ENCODE peak calls at places on chromosome 11, in ten cellular contexts. P is thyroid gland, I is endothelial cell of umbilical vein, E is tibial nerve, B is uterus, Y is HCT116, C is GM12891, A is stomach, D is transverse colon, W is adrenal gland. L is an unnamed sample.

GRCh38 chr11:118320515-118320914 is 16.0 kb downstream of the CD3E start:
- DNase-seq in P (no peak), I (no peak), E (no peak), B (no peak), Y (no peak), C (no peak), A (no peak), D (no peak), W (no peak), L (no peak)

GRCh38 chr11:4466168-4466891 is 16.1 kb upstream of the OR52K1 start:
- DNase-seq in P (no peak), I (no peak), E (no peak), B (no peak), Y (no peak), C (no peak), A (no peak), D (no peak), W (no peak), L (no peak)

GRCh38 chr11:125108469-125108868 is 3.0 kb downstream of the TMEM218 start:
- DNase-seq in P (no peak), I (no peak), E (no peak), B (no peak), Y (no peak), C (no peak), A (no peak), D (no peak), W (no peak), L (no peak)

GRCh38 chr11:46348986-46349401 is 1.7 kb downstream of the DGKZ start:
- DNase-seq in P (no peak), I (no peak), E (no peak), B (no peak), Y (no peak), C (no peak), A (no peak), D (peak), W (no peak), L (no peak)

GRCh38 chr11:45919276-45919675 is 1.6 kb upstream of the PEX16 start:
- DNase-seq in P (no peak), I (no peak), E (no peak), B (no peak), Y (no peak), C (no peak), A (no peak), D (no peak), W (no peak), L (no peak)

GRCh38 chr11:77069336-77069968 is 2.7 kb downstream of the CAPN5 start:
- DNase-seq in P (no peak), I (no peak), E (no peak), B (no peak), Y (no peak), C (no peak), A (no peak), D (peak), W (peak), L (no peak)

GRCh38 chr11:70210051-70210501 is 7.0 kb downstream of the FADD start:
- DNase-seq in P (no peak), I (no peak), E (no peak), B (no peak), Y (no peak), C (no peak), A (no peak), D (no peak), W (no peak), L (no peak)

GRCh38 chr11:134736251-134737072 is 324.4 kb upstream of the B3GAT1 start:
- DNase-seq in P (peak), I (no peak), E (no peak), B (no peak), Y (no peak), C (no peak), A (no peak), D (no peak), W (no peak), L (no peak)

GRCh38 chr11:6911946-6912345 is 8.9 kb upstream of the OR2D3 start:
- DNase-seq in P (no peak), I (peak), E (no peak), B (no peak), Y (no peak), C (no peak), A (no peak), D (no peak), W (no peak), L (no peak)

GRCh38 chr11:17273668-17274321 is 2.7 kb upstream of the NUCB2 start:
- DNase-seq in P (no peak), I (no peak), E (no peak), B (no peak), Y (no peak), C (no peak), A (no peak), D (no peak), W (no peak), L (no peak)

GRCh38 chr11:74676596-74676995 is 54.6 kb downstream of the CHRDL2 start:
- DNase-seq in P (no peak), I (no peak), E (no peak), B (peak), Y (no peak), C (no peak), A (no peak), D (no peak), W (no peak), L (no peak)

GRCh38 chr11:27429740-27430451 is 42.7 kb downstream of the LGR4 start:
- DNase-seq in P (no peak), I (no peak), E (no peak), B (no peak), Y (no peak), C (no peak), A (no peak), D (no peak), W (no peak), L (no peak)

GRCh38 chr11:128629516-128630106 is 42.3 kb upstream of the ETS1 start:
- DNase-seq in P (no peak), I (no peak), E (no peak), B (no peak), Y (no peak), C (no peak), A (no peak), D (no peak), W (no peak), L (no peak)

GRCh38 chr11:114448749-114449484 is 9.7 kb downstream of the REXO2 start:
- DNase-seq in P (no peak), I (no peak), E (no peak), B (no peak), Y (no peak), C (no peak), A (no peak), D (no peak), W (no peak), L (no peak)

GRCh38 chr11:78666675-78667129 is 92.0 kb upstream of the NARS2 start:
- DNase-seq in P (no peak), I (no peak), E (no peak), B (no peak), Y (no peak), C (no peak), A (no peak), D (no peak), W (no peak), L (no peak)

GRCh38 chr11:126415128-126415527 is 59.6 kb downstream of the ST3GAL4 start:
- DNase-seq in P (peak), I (no peak), E (peak), B (peak), Y (no peak), C (no peak), A (peak), D (peak), W (peak), L (no peak)

GRCh38 chr11:19869466-19869865 is 156.8 kb downstream of the NAV2 start:
- DNase-seq in P (no peak), I (no peak), E (no peak), B (no peak), Y (no peak), C (no peak), A (no peak), D (no peak), W (no peak), L (no peak)

GRCh38 chr11:123493393-123494063 is 63.5 kb downstream of the GRAMD1B start:
- DNase-seq in P (no peak), I (no peak), E (no peak), B (no peak), Y (no peak), C (no peak), A (no peak), D (no peak), W (no peak), L (no peak)

GRCh38 chr11:17719028-17719939 is at the start of gene MYOD1:
- DNase-seq in P (no peak), I (no peak), E (no peak), B (no peak), Y (no peak), C (no peak), A (no peak), D (no peak), W (no peak), L (no peak)

GRCh38 chr11:110425751-110426545 is 3.8 kb upstream of the FDX1 start:
- DNase-seq in P (no peak), I (no peak), E (no peak), B (no peak), Y (no peak), C (no peak), A (no peak), D (no peak), W (no peak), L (no peak)

GRCh38 chr11:20015529-20016427 is 144.5 kb downstream of the DBX1 start:
- DNase-seq in P (peak), I (no peak), E (no peak), B (no peak), Y (no peak), C (no peak), A (no peak), D (no peak), W (peak), L (no peak)

GRCh38 chr11:116107229-116107628 is 603.0 kb upstream of the CADM1 start:
- DNase-seq in P (no peak), I (no peak), E (no peak), B (no peak), Y (no peak), C (no peak), A (no peak), D (no peak), W (no peak), L (no peak)

GRCh38 chr11:46697303-46697702 is 3.1 kb downstream of the ARHGAP1 start:
- DNase-seq in P (no peak), I (no peak), E (no peak), B (no peak), Y (no peak), C (no peak), A (no peak), D (no peak), W (no peak), L (no peak)

GRCh38 chr11:77170107-77170506 is 42.1 kb downstream of the MYO7A start:
- DNase-seq in P (no peak), I (no peak), E (no peak), B (no peak), Y (no peak), C (no peak), A (no peak), D (no peak), W (no peak), L (no peak)

GRCh38 chr11:83070044-83070877 is 1.4 kb downstream of the RAB30 start:
- DNase-seq in P (peak), I (peak), E (no peak), B (no peak), Y (no peak), C (no peak), A (no peak), D (no peak), W (peak), L (peak)

GRCh38 chr11:119380816-119381185 is 689 bp downstream of the USP2 start:
- DNase-seq in P (peak), I (no peak), E (no peak), B (no peak), Y (no peak), C (no peak), A (no peak), D (no peak), W (no peak), L (no peak)

GRCh38 chr11:124119103-124119502 is 3.9 kb downstream of the VWA5A start:
- DNase-seq in P (no peak), I (no peak), E (no peak), B (no peak), Y (no peak), C (no peak), A (no peak), D (no peak), W (no peak), L (no peak)

GRCh38 chr11:45475135-45475534 is 189.0 kb upstream of the SYT13 start:
- DNase-seq in P (no peak), I (no peak), E (no peak), B (no peak), Y (no peak), C (no peak), A (no peak), D (no peak), W (no peak), L (no peak)

GRCh38 chr11:128530119-128531091 is 57.0 kb downstream of the ETS1 start:
- DNase-seq in P (no peak), I (no peak), E (no peak), B (peak), Y (no peak), C (no peak), A (peak), D (peak), W (peak), L (no peak)

GRCh38 chr11:47406896-47407745 is 1.3 kb upstream of the SLC39A13 start:
- DNase-seq in P (peak), I (no peak), E (no peak), B (no peak), Y (no peak), C (no peak), A (no peak), D (no peak), W (no peak), L (no peak)

GRCh38 chr11:14905104-14906033 is 13.3 kb upstream of the CYP2R1 start:
- DNase-seq in P (peak), I (peak), E (peak), B (peak), Y (no peak), C (peak), A (peak), D (peak), W (peak), L (no peak)

GRCh38 chr11:8338138-8338537 is 74.5 kb upstream of the LMO1 start:
- DNase-seq in P (peak), I (peak), E (no peak), B (no peak), Y (peak), C (peak), A (peak), D (peak), W (peak), L (peak)

GRCh38 chr11:132427611-132428010 is 1057.2 kb downstream of the NTM start:
- DNase-seq in P (no peak), I (no peak), E (no peak), B (no peak), Y (no peak), C (no peak), A (no peak), D (no peak), W (no peak), L (no peak)

GRCh38 chr11:124868322-124869274 is 3.4 kb downstream of the ROBO3 start:
- DNase-seq in P (no peak), I (no peak), E (no peak), B (no peak), Y (no peak), C (no peak), A (no peak), D (no peak), W (no peak), L (no peak)

GRCh38 chr11:66002648-66003225 is 434 bp downstream of the BANF1 start:
- DNase-seq in P (peak), I (no peak), E (no peak), B (peak), Y (no peak), C (peak), A (peak), D (peak), W (peak), L (no peak)
- TF ChIP-seq POLR2A in P (peak), I (peak), E (no peak), B (no peak), Y (no peak), C (no peak), A (no peak), D (peak), W (no peak), L (peak)

GRCh38 chr11:111938687-111939160 is 1.6 kb downstream of the DIXDC1 start:
- DNase-seq in P (no peak), I (peak), E (no peak), B (peak), Y (no peak), C (peak), A (no peak), D (no peak), W (peak), L (no peak)
- TF ChIP-seq POLR2A in P (no peak), I (no peak), E (no peak), B (no peak), Y (no peak), C (no peak), A (no peak), D (no peak), W (peak), L (no peak)

GRCh38 chr11:61254403-61255025 is 13.5 kb downstream of the PGA5 start:
- DNase-seq in P (peak), I (peak), E (no peak), B (peak), Y (peak), C (peak), A (peak), D (peak), W (peak), L (peak)
- TF ChIP-seq POLR2A in P (no peak), I (no peak), E (no peak), B (no peak), Y (no peak), C (no peak), A (no peak), D (no peak), W (no peak), L (no peak)

DNA sequence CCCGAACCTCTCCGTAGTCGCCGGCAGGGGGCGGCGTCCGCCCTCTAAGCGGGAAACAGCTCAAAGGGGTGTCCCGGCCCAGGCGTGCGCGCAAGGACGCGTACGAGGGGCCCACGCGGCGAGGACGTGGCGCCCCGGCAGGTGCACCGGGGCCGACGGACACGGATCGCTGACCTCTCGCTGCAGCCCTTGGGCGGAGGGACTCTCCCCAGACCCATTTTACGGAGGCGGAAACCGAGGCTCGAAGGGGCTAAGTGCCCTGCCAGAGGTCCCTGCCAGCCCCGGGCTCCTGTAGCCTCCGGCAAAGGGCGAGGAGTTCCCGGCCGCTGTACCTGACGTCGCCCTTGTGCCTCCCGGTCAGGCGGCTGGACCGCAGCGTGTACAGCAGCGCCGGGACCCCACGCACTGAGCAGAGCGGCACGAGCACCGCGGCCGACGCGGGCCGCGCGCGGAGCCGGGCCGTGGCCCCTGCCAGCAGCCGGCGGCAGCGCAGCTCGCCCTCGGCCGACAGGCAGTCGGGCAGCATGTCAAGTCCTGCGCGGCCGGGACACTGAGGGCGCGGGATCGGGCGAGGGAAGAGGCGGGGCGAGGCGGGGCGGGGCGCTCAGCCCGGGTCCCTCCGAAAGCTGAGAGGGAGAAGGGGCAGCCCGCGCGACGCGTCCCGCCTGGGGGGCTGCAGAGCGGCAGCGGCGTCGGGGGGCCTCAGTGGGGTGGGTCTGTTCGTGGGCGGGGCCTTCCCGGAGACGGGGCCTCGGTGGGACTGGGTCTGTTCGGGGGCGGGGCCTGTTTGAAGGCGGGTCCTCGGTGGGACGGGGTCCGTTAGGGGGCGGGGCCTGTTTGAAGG is at the start of gene NUDT8:
- DNase-seq in P (peak), I (peak), E (peak), B (peak), Y (peak), C (peak), A (peak), D (peak), W (peak), L (peak)
- TF ChIP-seq POLR2A in P (peak), I (no peak), E (peak), B (peak), Y (peak), C (no peak), A (no peak), D (no peak), W (peak), L (peak)

GRCh38 chr11:130449246-130449990 is 973 bp downstream of the ADAMTS15 start:
- DNase-seq in P (peak), I (no peak), E (no peak), B (no peak), Y (no peak), C (no peak), A (no peak), D (no peak), W (no peak), L (no peak)
- TF ChIP-seq POLR2A in P (no peak), I (no peak), E (no peak), B (no peak), Y (no peak), C (no peak), A (no peak), D (no peak), W (no peak), L (no peak)

GRCh38 chr11:122246885-122247284 is 130.9 kb upstream of the BLID start:
- DNase-seq in P (no peak), I (no peak), E (no peak), B (no peak), Y (no peak), C (no peak), A (no peak), D (no peak), W (no peak), L (no peak)
- TF ChIP-seq POLR2A in P (no peak), I (no peak), E (no peak), B (no peak), Y (no peak), C (no peak), A (no peak), D (no peak), W (no peak), L (no peak)

GRCh38 chr11:75814369-75814685 is 683 bp upstream of the UVRAG start:
- DNase-seq in P (peak), I (no peak), E (no peak), B (no peak), Y (no peak), C (no peak), A (no peak), D (no peak), W (no peak), L (no peak)

GRCh38 chr11:75813622-75814039 is 1.4 kb upstream of the UVRAG start:
- DNase-seq in P (no peak), I (peak), E (no peak), B (no peak), Y (no peak), C (no peak), A (no peak), D (no peak), W (peak), L (no peak)

GRCh38 chr11:75811485-75811884 is 3.5 kb upstream of the UVRAG start:
- DNase-seq in P (no peak), I (no peak), E (no peak), B (no peak), Y (no peak), C (no peak), A (no peak), D (no peak), W (no peak), L (no peak)

GRCh38 chr11:75813126-75813525 is 1.9 kb upstream of the UVRAG start:
- DNase-seq in P (no peak), I (no peak), E (no peak), B (no peak), Y (no peak), C (no peak), A (no peak), D (no peak), W (peak), L (no peak)

DNA sequence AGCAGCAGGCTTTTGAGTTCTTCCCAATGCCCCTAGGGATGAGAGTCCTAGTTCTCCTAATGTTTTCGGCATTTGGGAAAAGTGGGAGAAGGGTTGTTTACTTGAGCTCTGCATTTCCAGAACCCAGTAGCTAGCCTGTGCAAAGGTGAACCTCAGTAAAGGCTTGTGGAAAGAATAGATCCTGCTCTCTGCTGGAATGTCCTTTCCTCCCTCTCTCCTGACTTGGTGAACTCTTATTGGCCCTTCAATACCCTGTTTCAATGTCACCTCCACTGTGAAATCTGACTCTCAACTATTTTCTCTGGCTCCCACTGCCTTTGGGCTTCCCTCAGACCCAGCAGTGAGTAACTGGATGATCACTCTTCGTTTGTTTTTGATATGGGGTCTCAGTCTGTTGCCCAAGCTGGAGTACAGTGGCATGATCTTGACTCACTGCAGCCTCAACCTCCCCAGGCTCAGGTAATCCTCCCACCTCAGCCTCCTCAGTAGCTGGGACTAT is 2.4 kb upstream of the UVRAG start:
- DNase-seq in P (no peak), I (peak), E (no peak), B (no peak), Y (no peak), C (no peak), A (no peak), D (no peak), W (peak), L (no peak)
- TF ChIP-seq POLR2A in P (no peak), I (no peak), E (no peak), B (no peak), Y (no peak), C (no peak), A (no peak), D (no peak), W (no peak), L (no peak)